ENCODE peak calls at places on chromosome 6, in ten cellular contexts. J is cardiac muscle cell, U is ovary, V is left ventricle myocardium inferior, S is mammary epithelial cell, T is foreskin fibroblast, W is fibroblast of pulmonary artery, G is cardiac fibroblast, O is AG04450, E is HFF-Myc. X is an unnamed sample.

GRCh38 chr6:56764081-56764566 is 121.4 kb upstream of the DST start:
- DNase-seq in J (no peak), U (no peak), V (no peak), S (peak; percentile 62), T (no peak), W (peak; percentile 64), G (peak; percentile 64), O (no peak), E (no peak), X (no peak)

GRCh38 chr6:148593130-148593812 is 153.6 kb upstream of the UST start:
- DNase-seq in J (no peak), U (no peak), V (no peak), S (no peak), T (peak; percentile 89), W (no peak), G (peak; percentile 62), O (peak; percentile 1), E (no peak), X (no peak)

GRCh38 chr6:157020398-157021266 is 243.5 kb downstream of the ARID1B start:
- DNase-seq in J (peak; percentile 63), U (no peak), V (peak; percentile 66), S (peak; percentile 54), T (peak; percentile 47), W (peak; percentile 67), G (peak; percentile 68), O (no peak), E (peak; percentile 26), X (no peak)

GRCh38 chr6:82045965-82046756 is 201.4 kb downstream of the IBTK start:
- DNase-seq in J (no peak), U (no peak), V (no peak), S (no peak), T (peak; percentile 88), W (peak; percentile 65), G (peak; percentile 94), O (peak; percentile 7), E (no peak), X (no peak)

GRCh38 chr6:20687494-20687893 is 153.2 kb downstream of the CDKAL1 start:
- DNase-seq in J (no peak), U (no peak), V (no peak), S (no peak), T (no peak), W (no peak), G (no peak), O (no peak), E (no peak), X (no peak)

GRCh38 chr6:89688328-89688727 is 49.8 kb upstream of the LYRM2 start:
- DNase-seq in J (no peak), U (no peak), V (no peak), S (no peak), T (no peak), W (no peak), G (no peak), O (no peak), E (no peak), X (no peak)

GRCh38 chr6:110625883-110626282 is 149.5 kb upstream of the SLC22A16 start:
- DNase-seq in J (no peak), U (no peak), V (no peak), S (peak; percentile 74), T (peak; percentile 6), W (peak; percentile 19), G (peak; percentile 21), O (no peak), E (no peak), X (no peak)

GRCh38 chr6:23027281-23027680 is 457.9 kb downstream of the HDGFL1 start:
- DNase-seq in J (no peak), U (no peak), V (no peak), S (peak; percentile 36), T (no peak), W (no peak), G (no peak), O (no peak), E (no peak), X (no peak)

GRCh38 chr6:4647414-4648365 is 128.5 kb upstream of the CDYL start:
- DNase-seq in J (peak; percentile 89), U (peak; percentile 66), V (peak; percentile 77), S (peak; percentile 63), T (peak; percentile 26), W (peak; percentile 86), G (peak; percentile 82), O (peak; percentile 53), E (peak; percentile 52), X (no peak)

GRCh38 chr6:4649728-4650127 is 126.5 kb upstream of the CDYL start:
- DNase-seq in J (no peak), U (no peak), V (no peak), S (peak; percentile 30), T (no peak), W (peak; percentile 87), G (peak; percentile 80), O (no peak), E (no peak), X (no peak)

GRCh38 chr6:4644962-4645361 is 131.2 kb upstream of the CDYL start:
- DNase-seq in J (no peak), U (no peak), V (no peak), S (peak; percentile 62), T (no peak), W (peak; percentile 55), G (no peak), O (no peak), E (no peak), X (no peak)

GRCh38 chr6:4641461-4641860 is 134.7 kb upstream of the CDYL start:
- DNase-seq in J (no peak), U (no peak), V (no peak), S (no peak), T (no peak), W (no peak), G (no peak), O (no peak), E (no peak), X (no peak)

DNA sequence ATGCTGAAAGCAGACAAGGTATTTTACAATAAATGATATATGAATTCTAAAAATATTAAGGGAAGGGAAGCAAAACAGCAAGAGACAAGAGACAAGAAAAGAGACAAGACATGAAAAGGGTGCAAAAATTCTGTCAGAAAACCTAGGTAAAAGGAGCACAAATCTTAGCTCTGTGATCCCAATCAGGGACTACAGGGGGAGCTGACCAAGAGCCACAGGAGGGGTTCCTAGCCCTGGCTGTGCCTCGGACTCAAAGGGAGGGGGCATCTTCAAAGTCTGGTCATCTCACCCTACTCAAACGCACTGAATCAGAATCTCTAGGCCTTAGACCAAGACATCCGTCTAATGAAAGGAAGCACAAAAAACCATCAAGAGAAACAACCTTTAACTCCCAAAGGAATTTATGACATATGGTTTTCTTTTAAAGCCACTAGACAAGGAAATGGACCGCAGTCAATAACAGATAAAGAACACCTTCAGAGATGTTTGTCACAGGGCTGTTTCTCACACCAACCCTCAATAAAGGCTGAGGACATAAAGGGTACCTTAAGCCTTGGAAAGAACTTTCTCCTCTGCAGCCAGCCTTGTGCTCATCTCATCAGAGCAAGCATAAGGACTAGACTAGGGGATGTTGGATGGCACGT is 130.4 kb upstream of the CDYL start:
- DNase-seq in J (no peak), U (no peak), V (no peak), S (no peak), T (no peak), W (no peak), G (no peak), O (no peak), E (no peak), X (no peak)
- TF ChIP-seq CTCF in J (peak; percentile 10), U (no peak), V (no peak), S (no peak), T (no peak), W (peak; percentile 6), G (peak; percentile 15), O (peak; percentile 2), E (peak; percentile 19), X (no peak)

GRCh38 chr6:11493979-11494378 is 43.6 kb upstream of the TMEM170B start:
- DNase-seq in J (no peak), U (no peak), V (no peak), S (peak; percentile 20), T (no peak), W (no peak), G (peak; percentile 40), O (no peak), E (no peak), X (no peak)
- H3K4me3 ChIP-seq in J (no peak overlapping the region), U (no peak overlapping the region), V (no peak overlapping the region), S (no peak overlapping the region), T (no peak overlapping the region), W (no peak overlapping the region), G (no peak overlapping the region), O (no peak overlapping the region), E (no peak overlapping the region), X (no peak overlapping the region)

GRCh38 chr6:43172127-43173007 is 1.3 kb downstream of the SRF start:
- DNase-seq in J (peak; percentile 65), U (peak; percentile 62), V (peak; percentile 51), S (peak; percentile 47), T (peak; percentile 23), W (peak; percentile 44), G (peak; percentile 32), O (no peak), E (no peak), X (no peak)

GRCh38 chr6:43173496-43174262 is 2.6 kb downstream of the SRF start:
- DNase-seq in J (peak; percentile 11), U (peak; percentile 25), V (no peak), S (no peak), T (no peak), W (no peak), G (peak; percentile 7), O (no peak), E (no peak), X (no peak)

GRCh38 chr6:43175676-43176422 is 4.8 kb downstream of the SRF start:
- DNase-seq in J (no peak), U (no peak), V (no peak), S (no peak), T (no peak), W (no peak), G (no peak), O (no peak), E (no peak), X (no peak)

GRCh38 chr6:43176423-43176786 is 5.3 kb downstream of the SRF start:
- DNase-seq in J (no peak), U (no peak), V (no peak), S (no peak), T (no peak), W (no peak), G (no peak), O (no peak), E (no peak), X (no peak)

DNA sequence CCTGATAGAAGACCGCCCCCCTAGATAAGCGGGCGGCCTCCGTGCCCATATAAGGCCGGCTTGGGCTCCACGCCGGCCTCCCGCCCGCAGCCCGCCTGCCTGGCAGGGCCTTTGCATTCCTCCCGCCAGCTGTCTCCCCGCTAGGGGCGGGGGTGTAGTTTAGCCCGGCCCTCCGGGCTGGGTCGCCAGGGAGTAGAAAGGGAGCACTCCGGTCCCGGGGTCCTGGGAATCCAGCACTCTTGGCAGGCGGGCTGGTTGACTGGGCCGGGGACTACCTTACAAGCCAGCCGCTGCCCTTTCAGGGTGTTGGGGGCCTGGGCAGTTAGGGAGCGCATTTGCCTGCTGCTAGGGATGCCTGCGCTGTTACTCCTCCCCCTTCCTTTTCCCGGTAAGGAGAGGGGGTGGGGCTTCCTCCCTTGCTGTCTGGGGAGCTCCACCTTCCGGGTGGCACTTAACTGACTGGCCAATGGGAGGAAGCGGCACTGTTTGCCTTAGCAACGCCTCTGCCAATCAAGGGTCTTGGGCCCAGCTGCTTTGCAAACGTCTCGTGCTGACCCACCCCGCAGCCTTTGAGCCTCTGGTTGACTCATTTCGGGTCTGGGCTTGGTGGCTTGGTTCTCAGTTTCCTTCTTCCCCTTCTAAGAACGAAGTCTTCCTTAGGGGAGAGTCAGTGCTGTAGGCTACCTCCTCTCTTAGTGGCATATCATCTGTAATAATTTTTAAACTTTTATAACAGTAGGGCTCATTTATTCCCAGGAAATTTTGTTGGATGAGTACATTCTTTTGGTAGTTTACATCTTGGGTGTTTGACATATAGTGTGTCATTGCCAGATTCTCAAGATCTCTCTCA is 3.4 kb downstream of the SRF start:
- DNase-seq in J (peak; percentile 96), U (peak; percentile 95), V (peak; percentile 95), S (peak; percentile 98), T (peak; percentile 99), W (peak; percentile 99), G (peak; percentile 99), O (peak; percentile 98), E (peak; percentile 99), X (peak; percentile 96)
- TF ChIP-seq CTCF in J (peak; percentile 6), U (peak; percentile 50), V (peak; percentile 45), S (peak; percentile 19), T (no peak), W (no peak), G (peak; percentile 16), O (peak; percentile 19), E (no peak), X (peak; percentile 12)

DNA sequence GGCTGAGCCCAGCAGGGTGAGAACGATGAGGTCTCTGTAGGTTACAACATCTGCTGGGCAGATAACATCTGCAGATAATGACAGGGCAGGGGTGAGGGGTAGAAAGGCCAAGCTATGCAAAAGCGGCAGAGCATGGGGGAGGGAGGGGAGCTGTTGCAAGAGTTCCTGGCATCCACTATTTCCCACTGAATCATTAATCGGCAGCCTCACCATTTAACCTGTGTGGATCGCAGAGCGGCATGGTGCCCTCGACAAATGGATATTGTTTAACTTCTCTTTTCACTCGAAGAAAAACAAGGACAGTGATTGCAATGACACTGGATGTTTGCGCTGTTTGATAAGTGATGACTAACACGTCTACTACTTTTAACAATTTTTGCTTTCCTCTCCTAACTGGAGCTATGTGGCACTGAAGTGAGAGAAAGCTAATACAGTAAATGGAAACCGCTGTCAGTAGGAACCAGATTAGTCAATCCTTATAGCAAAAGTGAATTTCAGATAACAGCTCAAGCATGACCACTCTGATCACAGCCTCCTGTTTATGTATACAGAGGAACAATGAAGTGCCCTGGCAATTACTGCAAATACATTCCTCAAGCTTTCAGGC is 381.5 kb downstream of the TFAP2A start:
- DNase-seq in J (no peak), U (no peak), V (no peak), S (no peak), T (no peak), W (peak; percentile 1), G (no peak), O (no peak), E (peak; percentile 5), X (no peak)
- H3K4me3 ChIP-seq in J (no peak overlapping the region), U (no peak overlapping the region), V (no peak overlapping the region), S (no peak overlapping the region), T (no peak overlapping the region), W (no peak overlapping the region), G (no peak overlapping the region), O (no peak overlapping the region), E (no peak overlapping the region), X (no peak overlapping the region)

X was measured in AG04449.